ENCODE peak calls at places on chromosomes 5 and 9, in four cellular contexts. One of them, this sample, is unnamed.

GRCh38 chr9:137924761-137925369 is 47.3 kb downstream of the CACNA1B start:
- DNase-seq in esophagus muscularis mucosa: no peak
- DNase-seq in testis: no peak
- DNase-seq in endothelial cell of umbilical vein: no peak
- DNase-seq in this sample: no peak

GRCh38 chr5:157542282-157542966 is 33.2 kb downstream of the ADAM19 start:
- DNase-seq in testis: no peak
- DNase-seq in esophagus muscularis mucosa: no peak
- DNase-seq in endothelial cell of umbilical vein: no peak
- DNase-seq in this sample: no peak

GRCh38 chr5:123097483-123097870 is 8.4 kb downstream of the PRDM6 start:
- DNase-seq in endothelial cell of umbilical vein: no peak
- DNase-seq in esophagus muscularis mucosa: no peak
- DNase-seq in testis: no peak
- DNase-seq in this sample: no peak

GRCh38 chr5:132907161-132907560 is 33.7 kb downstream of the LEAP2 start:
- DNase-seq in testis: no peak
- DNase-seq in esophagus muscularis mucosa: no peak
- DNase-seq in endothelial cell of umbilical vein: peak; percentile 94
- DNase-seq in this sample: no peak

GRCh38 chr9:96398582-96399334 is 15.2 kb upstream of the SLC35D2 start:
- DNase-seq in testis: no peak
- DNase-seq in esophagus muscularis mucosa: no peak
- DNase-seq in endothelial cell of umbilical vein: peak; percentile 57
- DNase-seq in this sample: no peak

GRCh38 chr9:127166651-127167524 is 44.5 kb upstream of the ANGPTL2 start:
- DNase-seq in testis: peak; percentile 10
- DNase-seq in endothelial cell of umbilical vein: no peak
- DNase-seq in esophagus muscularis mucosa: peak; percentile 66
- DNase-seq in this sample: no peak

GRCh38 chr5:26578002-26578401 is 460.4 kb downstream of the CDH9 start:
- DNase-seq in esophagus muscularis mucosa: no peak
- DNase-seq in testis: no peak
- DNase-seq in endothelial cell of umbilical vein: no peak
- DNase-seq in this sample: no peak

GRCh38 chr9:124088476-124088837 is 76.9 kb downstream of the LHX2 start:
- DNase-seq in esophagus muscularis mucosa: no peak
- DNase-seq in testis: no peak
- DNase-seq in endothelial cell of umbilical vein: no peak
- DNase-seq in this sample: no peak

GRCh38 chr5:23445573-23445972 is 61.8 kb upstream of the PRDM9 start:
- DNase-seq in endothelial cell of umbilical vein: no peak
- DNase-seq in esophagus muscularis mucosa: no peak
- DNase-seq in testis: no peak
- DNase-seq in this sample: no peak

GRCh38 chr5:135880801-135881200 is 14.8 kb downstream of the IL9 start:
- DNase-seq in esophagus muscularis mucosa: no peak
- DNase-seq in testis: no peak
- DNase-seq in endothelial cell of umbilical vein: no peak
- DNase-seq in this sample: no peak

GRCh38 chr5:61055434-61056006 is 106.7 kb downstream of the SMIM15 start:
- DNase-seq in testis: no peak
- DNase-seq in endothelial cell of umbilical vein: peak; percentile 66
- DNase-seq in esophagus muscularis mucosa: no peak
- DNase-seq in this sample: no peak

GRCh38 chr9:126431112-126431742 is 104.6 kb downstream of the MVB12B start:
- DNase-seq in testis: no peak
- DNase-seq in esophagus muscularis mucosa: no peak
- DNase-seq in endothelial cell of umbilical vein: no peak
- DNase-seq in this sample: peak; percentile 85

GRCh38 chr5:41068169-41068568 is 3.0 kb downstream of the MROH2B start:
- DNase-seq in endothelial cell of umbilical vein: no peak
- DNase-seq in esophagus muscularis mucosa: no peak
- DNase-seq in testis: peak; percentile 33
- DNase-seq in this sample: no peak

GRCh38 chr9:121249563-121249962 is 18.4 kb upstream of the GSN start:
- DNase-seq in esophagus muscularis mucosa: no peak
- DNase-seq in testis: peak; percentile 55
- DNase-seq in endothelial cell of umbilical vein: no peak
- DNase-seq in this sample: no peak

GRCh38 chr9:91178281-91179236 is 183.2 kb downstream of the AUH start:
- DNase-seq in endothelial cell of umbilical vein: no peak
- DNase-seq in esophagus muscularis mucosa: peak; percentile 84
- DNase-seq in testis: no peak
- DNase-seq in this sample: no peak

GRCh38 chr5:74682636-74683035 is 2.4 kb upstream of the HEXB start:
- DNase-seq in esophagus muscularis mucosa: no peak
- DNase-seq in endothelial cell of umbilical vein: no peak
- DNase-seq in testis: no peak
- DNase-seq in this sample: no peak

GRCh38 chr9:2916382-2916985 is 72.6 kb upstream of the PUM3 start:
- DNase-seq in endothelial cell of umbilical vein: no peak
- DNase-seq in esophagus muscularis mucosa: no peak
- DNase-seq in testis: no peak
- DNase-seq in this sample: no peak

GRCh38 chr9:20683351-20684034 is 566 bp upstream of the FOCAD start:
- DNase-seq in testis: peak; percentile 58
- DNase-seq in esophagus muscularis mucosa: peak; percentile 93
- DNase-seq in endothelial cell of umbilical vein: peak; percentile 82
- DNase-seq in this sample: peak; percentile 60

GRCh38 chr9:127162046-127162445 is 39.6 kb upstream of the ANGPTL2 start:
- DNase-seq in endothelial cell of umbilical vein: no peak
- DNase-seq in esophagus muscularis mucosa: no peak
- DNase-seq in testis: no peak
- DNase-seq in this sample: no peak

GRCh38 chr5:112554089-112554977 is 135.3 kb upstream of the EPB41L4A start:
- DNase-seq in esophagus muscularis mucosa: no peak
- DNase-seq in testis: no peak
- DNase-seq in endothelial cell of umbilical vein: no peak
- DNase-seq in this sample: no peak

GRCh38 chr5:92641031-92641962 is 939.7 kb downstream of the NR2F1-AS1 start:
- DNase-seq in testis: no peak
- DNase-seq in esophagus muscularis mucosa: no peak
- DNase-seq in endothelial cell of umbilical vein: peak; percentile 90
- DNase-seq in this sample: peak; percentile 48

GRCh38 chr5:135821061-135821781 is 13.2 kb upstream of the SLC25A48 start:
- DNase-seq in esophagus muscularis mucosa: no peak
- DNase-seq in testis: no peak
- DNase-seq in endothelial cell of umbilical vein: no peak
- DNase-seq in this sample: no peak

GRCh38 chr9:99824378-99825157 is 2.9 kb downstream of the NR4A3 start:
- DNase-seq in testis: peak; percentile 64
- DNase-seq in endothelial cell of umbilical vein: peak; percentile 12
- DNase-seq in esophagus muscularis mucosa: peak; percentile 91
- DNase-seq in this sample: peak; percentile 42

GRCh38 chr5:167296680-167297079 is 994.8 kb upstream of the WWC1 start:
- DNase-seq in esophagus muscularis mucosa: no peak
- DNase-seq in testis: no peak
- DNase-seq in endothelial cell of umbilical vein: no peak
- DNase-seq in this sample: no peak

GRCh38 chr9:136082496-136083361 is 12.4 kb downstream of the NACC2 start:
- DNase-seq in endothelial cell of umbilical vein: no peak
- DNase-seq in testis: no peak
- DNase-seq in esophagus muscularis mucosa: no peak
- DNase-seq in this sample: no peak

GRCh38 chr9:70479880-70480291 is 65.4 kb upstream of the KLF9 start:
- DNase-seq in endothelial cell of umbilical vein: no peak
- DNase-seq in esophagus muscularis mucosa: no peak
- DNase-seq in testis: no peak
- DNase-seq in this sample: peak; percentile 63

GRCh38 chr9:125141751-125142150 is 1.6 kb downstream of the SCAI start:
- DNase-seq in esophagus muscularis mucosa: no peak
- DNase-seq in testis: no peak
- DNase-seq in endothelial cell of umbilical vein: no peak
- DNase-seq in this sample: no peak
- H3K4me3 ChIP-seq in esophagus muscularis mucosa: no peak overlapping the region
- H3K4me3 ChIP-seq in testis: no peak overlapping the region
- H3K4me3 ChIP-seq in endothelial cell of umbilical vein: no peak overlapping the region
- H3K4me3 ChIP-seq in this sample: no peak overlapping the region

GRCh38 chr5:172798422-172799215 is 27.6 kb upstream of the DUSP1 start:
- DNase-seq in endothelial cell of umbilical vein: peak; percentile 71
- DNase-seq in esophagus muscularis mucosa: no peak
- DNase-seq in testis: peak; percentile 39
- DNase-seq in this sample: no peak
- H3K4me1 ChIP-seq in endothelial cell of umbilical vein: peaks cover 54% of the 10 kb centered on the region
- H3K4me1 ChIP-seq in esophagus muscularis mucosa: peaks cover 21% of the 10 kb centered on the region
- H3K4me1 ChIP-seq in testis: peaks cover 10% of the 10 kb centered on the region
- H3K4me1 ChIP-seq in this sample: no peaks in the 10 kb centered on the region

GRCh38 chr9:133397370-133397769 is 20.4 kb downstream of the REXO4 start:
- DNase-seq in testis: no peak
- DNase-seq in endothelial cell of umbilical vein: no peak
- DNase-seq in esophagus muscularis mucosa: no peak
- DNase-seq in this sample: no peak

GRCh38 chr9:133400292-133400691 is 17.5 kb downstream of the REXO4 start:
- DNase-seq in endothelial cell of umbilical vein: no peak
- DNase-seq in testis: no peak
- DNase-seq in esophagus muscularis mucosa: no peak
- DNase-seq in this sample: no peak

GRCh38 chr9:133396952-133397351 is 20.8 kb downstream of the STKLD1 start:
- DNase-seq in esophagus muscularis mucosa: no peak
- DNase-seq in endothelial cell of umbilical vein: peak; percentile 17
- DNase-seq in testis: peak; percentile 28
- DNase-seq in this sample: peak; percentile 10

GRCh38 chr9:133394687-133395271 is 18.6 kb downstream of the STKLD1 start:
- DNase-seq in testis: no peak
- DNase-seq in esophagus muscularis mucosa: no peak
- DNase-seq in endothelial cell of umbilical vein: no peak
- DNase-seq in this sample: no peak

GRCh38 chr9:133397895-133398294 is 19.9 kb downstream of the REXO4 start:
- DNase-seq in esophagus muscularis mucosa: no peak
- DNase-seq in testis: no peak
- DNase-seq in endothelial cell of umbilical vein: no peak
- DNase-seq in this sample: no peak
- TF ChIP-seq POLR2A in esophagus muscularis mucosa: no peak
- TF ChIP-seq POLR2A in testis: no peak
- TF ChIP-seq POLR2A in endothelial cell of umbilical vein: no peak
- TF ChIP-seq POLR2A in this sample: no peak

GRCh38 chr5:177131019-177131320 is 2.6 kb upstream of the NSD1 start:
- DNase-seq in endothelial cell of umbilical vein: no peak
- DNase-seq in testis: no peak
- DNase-seq in esophagus muscularis mucosa: no peak
- DNase-seq in this sample: no peak
- H3K4me3 ChIP-seq in endothelial cell of umbilical vein: no peak overlapping the region
- H3K4me3 ChIP-seq in testis: no peak overlapping the region
- H3K4me3 ChIP-seq in esophagus muscularis mucosa: no peak overlapping the region
- H3K4me3 ChIP-seq in this sample: no peak overlapping the region

GRCh38 chr9:92945796-92946195 is 1.5 kb upstream of the FGD3 start:
- DNase-seq in esophagus muscularis mucosa: no peak
- DNase-seq in endothelial cell of umbilical vein: no peak
- DNase-seq in testis: no peak
- DNase-seq in this sample: no peak

GRCh38 chr9:92947268-92948031 is at the start of gene FGD3:
- DNase-seq in testis: no peak
- DNase-seq in esophagus muscularis mucosa: no peak
- DNase-seq in endothelial cell of umbilical vein: no peak
- DNase-seq in this sample: peak; percentile 33

GRCh38 chr9:92949266-92949982 is 2.1 kb downstream of the FGD3 start:
- DNase-seq in testis: no peak
- DNase-seq in esophagus muscularis mucosa: no peak
- DNase-seq in endothelial cell of umbilical vein: no peak
- DNase-seq in this sample: no peak

GRCh38 chr9:92948632-92949031 is 1.3 kb downstream of the FGD3 start:
- DNase-seq in testis: no peak
- DNase-seq in endothelial cell of umbilical vein: no peak
- DNase-seq in esophagus muscularis mucosa: no peak
- DNase-seq in this sample: no peak

DNA sequence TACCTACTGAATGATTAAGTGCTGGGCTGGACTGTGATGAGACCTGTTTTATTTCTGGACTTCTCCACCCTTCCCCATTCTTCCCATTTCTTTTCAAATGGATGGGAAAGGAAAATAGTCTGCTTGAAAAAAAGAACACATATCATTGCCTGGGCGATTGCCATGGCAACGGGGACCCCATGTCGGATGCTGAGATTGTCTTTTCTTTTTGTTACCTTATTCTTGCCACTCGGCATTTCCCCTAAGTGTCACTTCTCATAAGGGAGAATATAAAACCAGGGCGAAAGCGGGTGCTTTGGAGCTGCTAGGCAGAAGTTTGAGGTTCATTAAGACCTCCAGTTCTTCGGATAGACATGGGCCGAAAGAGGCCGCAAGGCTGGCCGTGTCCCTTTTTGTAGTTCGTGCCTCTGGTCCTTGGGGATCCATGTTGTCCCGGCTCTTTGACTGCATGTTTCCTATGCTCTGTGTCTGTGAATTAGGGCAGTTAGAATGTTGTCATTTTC is 760 bp downstream of the FGD3 start:
- DNase-seq in esophagus muscularis mucosa: no peak
- DNase-seq in testis: peak; percentile 12
- DNase-seq in endothelial cell of umbilical vein: no peak
- DNase-seq in this sample: no peak
- H3K4me1 ChIP-seq in esophagus muscularis mucosa: peaks cover 7% of the 10 kb centered on the region
- H3K4me1 ChIP-seq in testis: peaks cover 3% of the 10 kb centered on the region
- H3K4me1 ChIP-seq in endothelial cell of umbilical vein: no peaks in the 10 kb centered on the region
- H3K4me1 ChIP-seq in this sample: peaks cover 6% of the 10 kb centered on the region

GRCh38 chr5:43286623-43287022 is 26.6 kb downstream of the HMGCS1 start:
- DNase-seq in esophagus muscularis mucosa: no peak
- DNase-seq in testis: no peak
- DNase-seq in endothelial cell of umbilical vein: no peak
- DNase-seq in this sample: no peak
- TF ChIP-seq POLR2A in esophagus muscularis mucosa: no peak
- TF ChIP-seq POLR2A in testis: no peak
- TF ChIP-seq POLR2A in endothelial cell of umbilical vein: no peak
- TF ChIP-seq POLR2A in this sample: no peak

GRCh38 chr9:36499156-36499886 is 73.4 kb upstream of the MELK start:
- DNase-seq in esophagus muscularis mucosa: no peak
- DNase-seq in endothelial cell of umbilical vein: no peak
- DNase-seq in testis: no peak
- DNase-seq in this sample: no peak
- H3K4me3 ChIP-seq in esophagus muscularis mucosa: no peak overlapping the region
- H3K4me3 ChIP-seq in endothelial cell of umbilical vein: no peak overlapping the region
- H3K4me3 ChIP-seq in testis: no peak overlapping the region
- H3K4me3 ChIP-seq in this sample: no peak overlapping the region

DNA sequence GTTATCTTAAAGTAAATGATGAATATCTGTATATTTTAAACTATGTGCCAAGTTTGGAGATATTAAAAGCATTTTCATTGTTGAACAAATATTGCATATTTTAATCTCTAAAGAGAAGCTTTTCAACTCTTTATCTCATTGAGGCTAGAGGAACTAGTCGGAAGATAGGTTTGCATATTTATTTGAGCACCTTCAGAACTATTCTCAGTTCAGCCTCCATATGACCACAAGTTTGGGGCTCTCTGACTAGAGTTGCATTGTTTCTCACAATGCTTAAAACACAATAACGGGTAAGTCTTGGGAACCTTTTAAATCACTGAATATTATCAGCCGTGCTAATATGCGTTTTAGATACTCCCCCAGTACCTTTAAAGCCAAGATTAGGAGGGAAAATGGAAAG is 47.3 kb upstream of the CTXN3 start:
- DNase-seq in testis: no peak
- DNase-seq in esophagus muscularis mucosa: no peak
- DNase-seq in endothelial cell of umbilical vein: no peak
- DNase-seq in this sample: no peak
- H3K4me1 ChIP-seq in testis: peaks cover 12% of the 10 kb centered on the region
- H3K4me1 ChIP-seq in esophagus muscularis mucosa: peaks cover 3% of the 10 kb centered on the region
- H3K4me1 ChIP-seq in endothelial cell of umbilical vein: no peaks in the 10 kb centered on the region
- H3K4me1 ChIP-seq in this sample: peaks cover 13% of the 10 kb centered on the region